ENCODE peak calls at places on chromosomes 6 and 20, in nine cellular contexts. U is spleen, K is body of pancreas, S is stomach, Q is A549, Z is Peyer's patch, M is transverse colon, T is ovary, F is upper lobe of left lung. Y is an unnamed sample. For H3K4me1, the result is how much of the 10 kb centered on the place peaks cover.

GRCh38 chr6:113406051-113406695 is 451.0 kb upstream of the MARCKS start:
- DNase-seq in U (no peak), K (no peak), S (no peak), Q (no peak), Z (no peak), M (no peak), T (no peak), F (no peak), Y (no peak)

GRCh38 chr6:150710236-150710635 is 110.6 kb downstream of the PLEKHG1 start:
- DNase-seq in U (no peak), K (no peak), S (peak), Q (no peak), Z (no peak), M (peak), T (no peak), F (no peak), Y (no peak)

GRCh38 chr20:10537850-10538480 is 102.9 kb downstream of the SLX4IP start:
- DNase-seq in U (no peak), K (no peak), S (no peak), Q (no peak), Z (no peak), M (no peak), T (no peak), F (no peak), Y (no peak)

GRCh38 chr20:35953411-35954199 is 697 bp downstream of the SCAND1 start:
- DNase-seq in U (peak), K (peak), S (peak), Q (no peak), Z (peak), M (peak), T (no peak), F (peak), Y (peak)

GRCh38 chr6:66134021-66134420 is 427.0 kb upstream of the EYS start:
- DNase-seq in U (no peak), K (no peak), S (no peak), Q (no peak), Z (no peak), M (no peak), T (no peak), F (no peak), Y (no peak)

GRCh38 chr6:11711644-11711993 is 67.0 kb downstream of the ADTRP start:
- DNase-seq in U (no peak), K (no peak), S (no peak), Q (no peak), Z (no peak), M (no peak), T (no peak), F (peak), Y (no peak)

GRCh38 chr6:5701086-5701661 is 305.6 kb downstream of the NRN1 start:
- DNase-seq in U (no peak), K (no peak), S (no peak), Q (no peak), Z (no peak), M (no peak), T (no peak), F (no peak), Y (no peak)

GRCh38 chr6:90997076-90997475 is 410.2 kb upstream of the MAP3K7 start:
- DNase-seq in U (no peak), K (no peak), S (no peak), Q (no peak), Z (no peak), M (no peak), T (no peak), F (no peak), Y (no peak)

GRCh38 chr20:61589055-61589385 is 337.0 kb downstream of the CDH4 start:
- DNase-seq in U (no peak), K (no peak), S (no peak), Q (peak), Z (no peak), M (no peak), T (no peak), F (no peak), Y (no peak)

DNA sequence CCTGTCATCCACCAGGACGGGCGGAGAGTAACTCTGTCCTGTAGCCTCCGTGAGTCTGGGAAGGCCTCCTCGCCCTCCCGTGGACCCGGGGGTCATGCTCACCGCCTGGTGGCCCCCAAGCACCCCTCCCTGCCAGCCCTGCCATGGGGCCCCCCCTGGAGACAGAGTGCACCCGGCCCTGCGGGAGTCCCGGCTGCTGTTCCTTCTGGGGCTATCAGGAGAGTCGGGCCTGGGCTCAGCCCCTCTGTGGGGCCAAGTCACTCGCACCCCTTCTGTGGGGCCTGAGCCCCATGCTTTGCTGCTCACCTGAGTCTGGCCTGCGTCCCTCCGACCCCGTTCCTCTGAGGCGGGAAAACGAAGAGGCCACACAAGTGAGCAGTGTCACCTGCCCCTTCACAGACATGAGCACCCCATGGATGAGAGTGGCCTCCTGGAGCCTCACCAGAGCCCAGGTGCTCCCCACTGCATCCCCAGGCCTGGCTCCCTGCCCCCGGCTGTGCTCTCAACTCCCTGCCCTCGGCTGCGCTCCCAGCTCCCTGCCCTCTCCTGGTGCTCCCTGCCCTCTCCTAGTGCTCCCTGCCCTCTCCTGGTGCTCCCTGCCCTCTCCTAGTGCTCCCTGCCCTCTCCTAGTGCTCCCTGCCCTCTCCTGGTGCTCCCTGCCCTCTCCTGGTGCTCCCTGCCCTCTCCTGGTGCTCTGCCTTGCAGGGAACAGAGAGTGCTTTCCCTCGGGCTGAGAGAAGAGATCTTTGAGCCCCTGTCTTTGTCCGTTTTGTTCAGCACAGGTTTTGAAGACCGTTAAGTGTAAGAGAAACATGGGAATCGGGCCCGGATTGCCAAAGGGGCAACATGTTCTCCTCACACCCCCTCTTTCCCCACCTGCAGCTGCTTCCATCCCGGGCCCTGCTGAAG is 4.7 kb upstream of the CHRNA4 start:
- DNase-seq in U (no peak), K (no peak), S (no peak), Q (no peak), Z (no peak), M (no peak), T (no peak), F (peak), Y (no peak)
- H3K4me1 ChIP-seq in U (under half), K (under half), S (under half), Q (under half), Z (under half), M (under half), T (under half), F (under half), Y (under half)

DNA sequence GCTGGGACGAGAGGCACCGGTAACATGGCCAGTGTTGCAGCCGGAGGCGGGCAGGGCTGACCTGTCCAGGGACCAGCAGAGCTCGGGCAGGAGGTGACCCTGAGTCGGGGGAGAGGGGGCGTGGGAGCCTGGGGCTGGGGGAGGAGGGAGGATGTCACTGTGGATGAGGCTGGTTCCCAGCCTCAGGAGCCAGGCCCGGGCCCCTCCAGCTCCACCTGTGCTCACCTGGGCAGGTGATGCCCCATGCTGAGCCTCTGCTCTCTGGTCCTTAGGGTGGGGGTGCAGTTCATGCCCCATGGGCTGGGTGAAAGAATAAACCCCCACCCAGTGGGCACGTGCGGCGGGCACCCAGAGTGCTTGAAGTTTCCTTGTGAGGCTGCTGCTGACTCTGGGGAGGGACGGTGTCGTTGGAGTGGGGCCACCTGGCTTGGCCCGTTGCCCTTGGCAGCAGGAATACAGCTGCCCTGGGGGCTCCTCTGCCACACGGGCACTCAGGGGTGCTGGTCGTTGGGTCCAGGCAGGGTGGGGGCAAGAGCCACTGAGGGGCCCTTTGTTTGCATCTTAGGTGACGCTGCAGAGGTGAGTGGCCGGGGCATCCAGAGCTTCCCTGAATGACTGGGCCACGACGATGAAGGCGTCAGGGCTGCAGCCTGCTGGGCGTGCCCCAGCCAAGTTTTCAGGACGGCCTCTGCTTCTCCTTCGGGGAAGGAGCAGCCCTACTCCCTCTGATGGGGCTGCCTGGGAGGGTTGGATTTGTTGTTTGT is 24.7 kb upstream of the BHLHE23 start:
- DNase-seq in U (peak), K (no peak), S (no peak), Q (no peak), Z (no peak), M (no peak), T (no peak), F (peak), Y (no peak)
- TF ChIP-seq POLR2A in U (no peak), K (no peak), S (no peak), Q (no peak), Z (no peak), M (no peak), T (no peak), F (no peak), Y (no peak)

GRCh38 chr20:48864254-48864653 is 36.5 kb upstream of the PREX1 start:
- DNase-seq in U (no peak), K (no peak), S (no peak), Q (peak), Z (no peak), M (no peak), T (no peak), F (no peak), Y (no peak)
- H3K4me1 ChIP-seq in U (under half), K (under half), S (under half), Q (under half), Z (under half), M (under half), T (under half), F (under half), Y (under half)

GRCh38 chr6:32255212-32256153 is 31.6 kb upstream of the NOTCH4 start:
- DNase-seq in U (peak), K (peak), S (peak), Q (peak), Z (peak), M (peak), T (peak), F (peak), Y (peak)
- TF ChIP-seq POLR2A in U (no peak), K (no peak), S (no peak), Q (no peak), Z (no peak), M (no peak), T (no peak), F (no peak), Y (no peak)

GRCh38 chr6:27144740-27145079 is 102.8 kb upstream of the PRSS16 start:
- DNase-seq in U (no peak), K (no peak), S (no peak), Q (no peak), Z (no peak), M (no peak), T (no peak), F (no peak), Y (no peak)
- H3K4me1 ChIP-seq in U (half or more), K (under half), S (under half), Q (under half), Z (under half), M (under half), T (under half), F (under half), Y (under half)

GRCh38 chr6:87151786-87152527 is 3.4 kb upstream of the ZNF292 start:
- DNase-seq in U (peak), K (peak), S (peak), Q (no peak), Z (peak), M (peak), T (peak), F (peak), Y (peak)

GRCh38 chr6:87154641-87155271 is 609 bp upstream of the ZNF292 start:
- DNase-seq in U (no peak), K (no peak), S (no peak), Q (peak), Z (no peak), M (no peak), T (no peak), F (no peak), Y (no peak)

GRCh38 chr6:87155920-87156600 is 695 bp downstream of the ZNF292 start:
- DNase-seq in U (peak), K (peak), S (peak), Q (peak), Z (peak), M (peak), T (peak), F (peak), Y (peak)

GRCh38 chr6:87152528-87152950 is 2.8 kb upstream of the ZNF292 start:
- DNase-seq in U (no peak), K (no peak), S (no peak), Q (no peak), Z (no peak), M (no peak), T (peak), F (no peak), Y (peak)

GRCh38 chr6:87155272-87155919 is at the start of gene ZNF292:
- DNase-seq in U (peak), K (peak), S (peak), Q (peak), Z (peak), M (peak), T (peak), F (peak), Y (peak)
- TF ChIP-seq POLR2A in U (no peak), K (peak), S (no peak), Q (peak), Z (peak), M (peak), T (peak), F (no peak), Y (peak)